ENCODE peak calls at places on chromosome X, in eight cellular contexts. K is heart right ventricle, W is stomach, E is bronchial epithelial cell, Z is choroid plexus epithelial cell, X is H9, P is colonic mucosa, A is ascending aorta. H is an unnamed sample.

GRCh38 chrX:623599-624323 is 6.8 kb upstream of the SHOX start:
- DNase-seq in A (no peak), E (no peak), X (peak; percentile 80), P (no peak), W (no peak), K (no peak), Z (peak; percentile 29), H (no peak)

GRCh38 chrX:106902684-106903083 is 457 bp downstream of the RIPPLY1 start:
- DNase-seq in W (no peak), Z (no peak), X (no peak), P (no peak), K (no peak), E (no peak), A (no peak), H (no peak)

GRCh38 chrX:119003462-119003861 is 29.0 kb downstream of the LONRF3 start:
- DNase-seq in A (no peak), Z (no peak), P (no peak), E (no peak), W (no peak), X (no peak), K (no peak), H (no peak)

GRCh38 chrX:4936315-4936714 is 1222.9 kb upstream of the PRKX start:
- DNase-seq in Z (no peak), A (no peak), E (no peak), W (no peak), P (no peak), K (no peak), X (no peak), H (no peak)

GRCh38 chrX:84907324-84907946 is 96.2 kb upstream of the APOOL start:
- DNase-seq in K (no peak), E (peak; percentile 4), Z (peak; percentile 34), P (no peak), W (no peak), X (no peak), A (no peak), H (no peak)

GRCh38 chrX:15761564-15762191 is 23.6 kb downstream of the CA5B start:
- DNase-seq in A (no peak), Z (peak; percentile 52), K (no peak), P (peak; percentile 26), X (peak; percentile 60), W (no peak), E (no peak), H (peak; percentile 29)

GRCh38 chrX:57595381-57595811 is 3.6 kb downstream of the ZXDB start:
- DNase-seq in E (peak; percentile 85), W (no peak), P (no peak), X (no peak), Z (peak; percentile 80), K (peak; percentile 5), A (no peak), H (no peak)

GRCh38 chrX:19642517-19643109 is 127.3 kb upstream of the MAP3K15 start:
- DNase-seq in E (no peak), K (no peak), W (no peak), X (no peak), A (no peak), P (no peak), Z (no peak), H (no peak)

GRCh38 chrX:81259714-81260395 is 58.0 kb downstream of the SH3BGRL start:
- DNase-seq in K (no peak), A (no peak), Z (peak; percentile 33), P (no peak), W (no peak), X (no peak), E (peak; percentile 53), H (no peak)

GRCh38 chrX:110383414-110383813 is 24.8 kb downstream of the RTL9 start:
- DNase-seq in A (no peak), W (no peak), E (no peak), P (no peak), Z (peak; percentile 84), K (no peak), X (no peak), H (no peak)

GRCh38 chrX:34487364-34487763 is 169.7 kb downstream of the TMEM47 start:
- DNase-seq in W (no peak), A (no peak), Z (no peak), X (no peak), P (no peak), K (no peak), E (no peak), H (no peak)

GRCh38 chrX:15202458-15203177 is 67.3 kb downstream of the ASB9 start:
- DNase-seq in Z (peak; percentile 21), E (peak; percentile 0), P (no peak), A (no peak), K (no peak), W (no peak), X (no peak), H (no peak)

GRCh38 chrX:48697182-48697727 is 721 bp downstream of the SUV39H1 start:
- DNase-seq in W (no peak), P (no peak), E (no peak), A (no peak), K (no peak), Z (no peak), X (no peak), H (no peak)

GRCh38 chrX:111352424-111352823 is 59.6 kb downstream of the DCX start:
- DNase-seq in K (peak; percentile 40), A (no peak), W (peak; percentile 57), Z (peak; percentile 15), P (peak; percentile 38), E (peak; percentile 42), X (no peak), H (no peak)

GRCh38 chrX:106404512-106404911 is 207.3 kb upstream of the RADX start:
- DNase-seq in X (no peak), A (no peak), E (peak; percentile 60), Z (peak; percentile 33), P (no peak), W (no peak), K (no peak), H (no peak)

GRCh38 chrX:106608016-106608415 is 3.8 kb upstream of the RADX start:
- DNase-seq in W (no peak), P (no peak), Z (no peak), X (no peak), K (no peak), A (no peak), E (peak; percentile 34), H (no peak)

GRCh38 chrX:84182521-84182920 is 5.5 kb downstream of the RPS6KA6 start:
- DNase-seq in E (no peak), X (no peak), Z (no peak), W (no peak), K (no peak), P (peak; percentile 29), A (no peak), H (no peak)

GRCh38 chrX:120456973-120457372 is 12.1 kb downstream of the LAMP2 start:
- DNase-seq in E (peak; percentile 74), K (no peak), X (no peak), A (no peak), P (no peak), Z (peak; percentile 33), W (no peak), H (no peak)

GRCh38 chrX:39915081-39915480 is 182.7 kb downstream of the BCOR start:
- DNase-seq in Z (no peak), E (no peak), A (no peak), K (no peak), P (no peak), W (no peak), X (no peak), H (no peak)

GRCh38 chrX:1725472-1725871 is 110.6 kb downstream of the ASMT start:
- DNase-seq in X (no peak), Z (no peak), W (no peak), E (no peak), A (no peak), K (no peak), P (no peak), H (no peak)

GRCh38 chrX:40174594-40175415 is 77.0 kb upstream of the BCOR start:
- DNase-seq in W (peak; percentile 51), A (no peak), K (no peak), X (peak; percentile 75), E (no peak), P (peak; percentile 48), Z (peak; percentile 68), H (peak; percentile 45)

GRCh38 chrX:19683358-19683757 is 168.1 kb upstream of the MAP3K15 start:
- DNase-seq in W (no peak), K (no peak), A (no peak), X (no peak), P (no peak), E (no peak), Z (no peak), H (no peak)

GRCh38 chrX:67614414-67614813 is 70.6 kb downstream of the AR start:
- DNase-seq in Z (peak; percentile 67), X (no peak), W (no peak), A (no peak), E (peak; percentile 73), P (no peak), K (no peak), H (no peak)

GRCh38 chrX:48156014-48156413 is 25.6 kb downstream of the SPACA5B start:
- DNase-seq in W (no peak), X (no peak), E (no peak), Z (no peak), K (no peak), P (no peak), A (no peak), H (no peak)

GRCh38 chrX:20333672-20334071 is 67.0 kb upstream of the RPS6KA3 start:
- DNase-seq in K (no peak), W (no peak), E (no peak), Z (no peak), A (no peak), P (no peak), X (no peak), H (no peak)

GRCh38 chrX:11757729-11758399 is at the start of gene MSL3:
- DNase-seq in X (peak; percentile 60), P (peak; percentile 34), W (peak; percentile 56), E (peak; percentile 13), Z (peak; percentile 56), A (no peak), K (peak; percentile 48), H (peak; percentile 39)

GRCh38 chrX:44891642-44892041 is 18.7 kb downstream of the KDM6A start:
- DNase-seq in P (no peak), K (no peak), W (peak; percentile 60), E (peak; percentile 70), A (no peak), X (no peak), Z (no peak), H (no peak)
- TF ChIP-seq CTCF in P (no peak), K (no peak), W (no peak), E (no peak), A (no peak), X (no peak), Z (no peak), H (no peak)

GRCh38 chrX:94635003-94635402 is 961.0 kb downstream of the FAM133A start:
- DNase-seq in W (no peak), A (no peak), X (no peak), E (no peak), Z (no peak), K (no peak), P (no peak), H (no peak)

GRCh38 chrX:94633237-94633636 is 959.2 kb downstream of the FAM133A start:
- DNase-seq in P (no peak), K (no peak), X (no peak), Z (no peak), A (no peak), E (peak; percentile 0), W (no peak), H (no peak)
- TF ChIP-seq CTCF in P (no peak), K (no peak), X (peak; percentile 68), Z (no peak), A (no peak), E (no peak), W (no peak), H (no peak)

GRCh38 chrX:46836701-46837542 is at the start of gene RP2:
- DNase-seq in W (peak; percentile 90), K (peak; percentile 91), A (peak; percentile 86), Z (peak; percentile 95), X (peak; percentile 95), P (peak; percentile 89), E (peak; percentile 83), H (peak; percentile 73)
- TF ChIP-seq CTCF in W (no peak), K (no peak), A (no peak), Z (no peak), X (peak; percentile 17), P (no peak), E (peak; percentile 6), H (peak; percentile 20)

GRCh38 chrX:147803948-147804347 is 107.8 kb upstream of the FMR1 start:
- DNase-seq in X (no peak), Z (no peak), K (peak; percentile 2), W (no peak), E (peak; percentile 3), A (no peak), P (no peak), H (no peak)
- TF ChIP-seq CTCF in X (peak; percentile 64), Z (no peak), K (peak; percentile 17), W (no peak), E (peak; percentile 11), A (no peak), P (peak; percentile 18), H (peak; percentile 66)